ENCODE peak calls at places on chromosome X, in seven cellular contexts. One of them, this sample, is unnamed.

GRCh38 chrX:140733766-140734342 is 24.3 kb downstream of the LINC00632 start:
- DNase-seq in CD8-positive, alpha-beta T cell: no peak
- DNase-seq in OCI-LY7: peak; percentile 31
- DNase-seq in cardiac fibroblast: peak; percentile 66
- DNase-seq in left lung: no peak
- DNase-seq in A673: peak; percentile 63
- DNase-seq in A549: peak; percentile 27
- DNase-seq in this sample: peak; percentile 5

GRCh38 chrX:94831364-94831763 is 1157.4 kb downstream of the FAM133A start:
- DNase-seq in CD8-positive, alpha-beta T cell: no peak
- DNase-seq in OCI-LY7: no peak
- DNase-seq in cardiac fibroblast: peak; percentile 7
- DNase-seq in A673: peak; percentile 25
- DNase-seq in A549: no peak
- DNase-seq in left lung: no peak
- DNase-seq in this sample: no peak

GRCh38 chrX:112512509-112512908 is 167.2 kb downstream of the LHFPL1 start:
- DNase-seq in OCI-LY7: no peak
- DNase-seq in A673: no peak
- DNase-seq in CD8-positive, alpha-beta T cell: no peak
- DNase-seq in cardiac fibroblast: no peak
- DNase-seq in left lung: no peak
- DNase-seq in A549: no peak
- DNase-seq in this sample: no peak

GRCh38 chrX:9884031-9884779 is 83.0 kb upstream of the CLDN34 start:
- DNase-seq in left lung: no peak
- DNase-seq in cardiac fibroblast: no peak
- DNase-seq in CD8-positive, alpha-beta T cell: no peak
- DNase-seq in OCI-LY7: no peak
- DNase-seq in A549: no peak
- DNase-seq in A673: no peak
- DNase-seq in this sample: no peak

GRCh38 chrX:15146515-15146914 is 123.4 kb downstream of the ASB9 start:
- DNase-seq in left lung: no peak
- DNase-seq in cardiac fibroblast: peak; percentile 16
- DNase-seq in OCI-LY7: peak; percentile 12
- DNase-seq in A549: no peak
- DNase-seq in A673: peak; percentile 45
- DNase-seq in CD8-positive, alpha-beta T cell: no peak
- DNase-seq in this sample: no peak

GRCh38 chrX:74925210-74926088 is at the start of gene NEXMIF:
- DNase-seq in OCI-LY7: no peak
- DNase-seq in A673: peak; percentile 63
- DNase-seq in A549: peak; percentile 45
- DNase-seq in cardiac fibroblast: peak; percentile 13
- DNase-seq in left lung: no peak
- DNase-seq in CD8-positive, alpha-beta T cell: peak; percentile 35
- DNase-seq in this sample: no peak

GRCh38 chrX:27964432-27964831 is 16.8 kb downstream of the DCAF8L1 start:
- DNase-seq in A549: peak; percentile 10
- DNase-seq in A673: no peak
- DNase-seq in CD8-positive, alpha-beta T cell: no peak
- DNase-seq in left lung: no peak
- DNase-seq in OCI-LY7: no peak
- DNase-seq in cardiac fibroblast: no peak
- DNase-seq in this sample: no peak

GRCh38 chrX:123756320-123756719 is 23.5 kb upstream of the THOC2 start:
- DNase-seq in cardiac fibroblast: peak; percentile 65
- DNase-seq in A549: no peak
- DNase-seq in OCI-LY7: no peak
- DNase-seq in CD8-positive, alpha-beta T cell: no peak
- DNase-seq in A673: no peak
- DNase-seq in left lung: no peak
- DNase-seq in this sample: no peak

GRCh38 chrX:40012039-40012799 is 85.5 kb downstream of the BCOR start:
- DNase-seq in left lung: peak; percentile 71
- DNase-seq in CD8-positive, alpha-beta T cell: no peak
- DNase-seq in cardiac fibroblast: peak; percentile 67
- DNase-seq in OCI-LY7: no peak
- DNase-seq in A549: no peak
- DNase-seq in A673: no peak
- DNase-seq in this sample: no peak

GRCh38 chrX:13469963-13470679 is 99.3 kb upstream of the EGFL6 start:
- DNase-seq in OCI-LY7: no peak
- DNase-seq in A673: no peak
- DNase-seq in A549: no peak
- DNase-seq in CD8-positive, alpha-beta T cell: no peak
- DNase-seq in cardiac fibroblast: peak; percentile 45
- DNase-seq in left lung: no peak
- DNase-seq in this sample: no peak

GRCh38 chrX:140918398-140919043 is 83.9 kb upstream of the SPANXB1 start:
- DNase-seq in A549: peak; percentile 10
- DNase-seq in CD8-positive, alpha-beta T cell: no peak
- DNase-seq in OCI-LY7: peak; percentile 71
- DNase-seq in cardiac fibroblast: peak; percentile 81
- DNase-seq in left lung: no peak
- DNase-seq in A673: peak; percentile 80
- DNase-seq in this sample: peak; percentile 20

GRCh38 chrX:78514852-78515251 is 144.3 kb downstream of the RTL3 start:
- DNase-seq in A673: no peak
- DNase-seq in CD8-positive, alpha-beta T cell: no peak
- DNase-seq in A549: no peak
- DNase-seq in cardiac fibroblast: no peak
- DNase-seq in left lung: no peak
- DNase-seq in OCI-LY7: no peak
- DNase-seq in this sample: no peak

GRCh38 chrX:16185725-16186136 is 18.4 kb downstream of the MAGEB17 start:
- DNase-seq in A673: peak; percentile 28
- DNase-seq in A549: peak; percentile 38
- DNase-seq in OCI-LY7: no peak
- DNase-seq in left lung: no peak
- DNase-seq in cardiac fibroblast: peak; percentile 48
- DNase-seq in CD8-positive, alpha-beta T cell: no peak
- DNase-seq in this sample: peak; percentile 45

GRCh38 chrX:103157511-103158316 is 57.2 kb upstream of the BEX4 start:
- DNase-seq in CD8-positive, alpha-beta T cell: no peak
- DNase-seq in OCI-LY7: peak; percentile 15
- DNase-seq in A549: peak; percentile 25
- DNase-seq in cardiac fibroblast: peak; percentile 71
- DNase-seq in left lung: no peak
- DNase-seq in A673: peak; percentile 74
- DNase-seq in this sample: no peak

GRCh38 chrX:48695524-48695875 is 1.0 kb upstream of the SUV39H1 start:
- DNase-seq in left lung: no peak
- DNase-seq in A673: no peak
- DNase-seq in CD8-positive, alpha-beta T cell: no peak
- DNase-seq in cardiac fibroblast: no peak
- DNase-seq in A549: no peak
- DNase-seq in OCI-LY7: no peak
- DNase-seq in this sample: no peak
- H3K4me3 ChIP-seq in left lung: no peak overlapping the region
- H3K4me3 ChIP-seq in A673: peak overlapping the region; percentile 64
- H3K4me3 ChIP-seq in CD8-positive, alpha-beta T cell: peak overlapping the region; percentile 72
- H3K4me3 ChIP-seq in cardiac fibroblast: no peak overlapping the region
- H3K4me3 ChIP-seq in A549: peak overlapping the region; percentile 97
- H3K4me3 ChIP-seq in OCI-LY7: peak overlapping the region; percentile 98
- H3K4me3 ChIP-seq in this sample: peak overlapping the region; percentile 67

GRCh38 chrX:7580127-7580526 is 262.8 kb upstream of the VCX start:
- DNase-seq in OCI-LY7: no peak
- DNase-seq in cardiac fibroblast: no peak
- DNase-seq in CD8-positive, alpha-beta T cell: no peak
- DNase-seq in A673: no peak
- DNase-seq in left lung: no peak
- DNase-seq in A549: no peak
- DNase-seq in this sample: no peak

GRCh38 chrX:7582191-7582590 is 260.8 kb upstream of the VCX start:
- DNase-seq in CD8-positive, alpha-beta T cell: no peak
- DNase-seq in left lung: no peak
- DNase-seq in cardiac fibroblast: no peak
- DNase-seq in A673: no peak
- DNase-seq in A549: no peak
- DNase-seq in OCI-LY7: no peak
- DNase-seq in this sample: no peak

GRCh38 chrX:7586126-7586525 is 256.8 kb upstream of the VCX start:
- DNase-seq in CD8-positive, alpha-beta T cell: no peak
- DNase-seq in A673: peak; percentile 25
- DNase-seq in A549: no peak
- DNase-seq in left lung: no peak
- DNase-seq in OCI-LY7: peak; percentile 35
- DNase-seq in cardiac fibroblast: peak; percentile 0
- DNase-seq in this sample: peak; percentile 1
- TF ChIP-seq CTCF in CD8-positive, alpha-beta T cell: no peak
- TF ChIP-seq CTCF in A673: peak; percentile 54
- TF ChIP-seq CTCF in A549: no peak
- TF ChIP-seq CTCF in left lung: no peak
- TF ChIP-seq CTCF in OCI-LY7: peak; percentile 68
- TF ChIP-seq CTCF in cardiac fibroblast: peak; percentile 38
- TF ChIP-seq CTCF in this sample: peak; percentile 18

DNA sequence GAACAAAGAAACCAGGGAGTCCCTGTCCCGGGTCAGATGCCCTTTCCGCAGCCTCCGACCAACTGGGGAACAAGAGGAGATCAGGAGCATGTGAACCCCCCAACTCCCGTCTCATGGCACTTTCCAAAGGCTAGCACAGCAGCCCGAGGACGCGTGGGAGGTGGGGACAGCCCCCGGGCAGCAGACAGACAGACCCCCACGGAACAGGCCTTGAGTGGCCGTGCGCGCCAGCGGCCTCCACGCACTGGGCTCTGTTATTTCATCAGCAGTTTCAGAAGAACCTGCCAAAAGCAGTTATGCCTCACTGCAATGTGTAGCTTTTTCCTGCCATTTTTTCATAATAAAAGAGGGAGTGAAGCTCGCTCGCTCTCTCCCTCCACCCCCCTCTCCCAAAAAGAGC is 349 bp upstream of the FGF16 start:
- DNase-seq in CD8-positive, alpha-beta T cell: no peak
- DNase-seq in OCI-LY7: no peak
- DNase-seq in A673: no peak
- DNase-seq in left lung: peak; percentile 40
- DNase-seq in cardiac fibroblast: no peak
- DNase-seq in A549: no peak
- DNase-seq in this sample: no peak
- H3K4me3 ChIP-seq in CD8-positive, alpha-beta T cell: no peak overlapping the region
- H3K4me3 ChIP-seq in OCI-LY7: no peak overlapping the region
- H3K4me3 ChIP-seq in A673: peak overlapping the region; percentile 44
- H3K4me3 ChIP-seq in left lung: no peak overlapping the region
- H3K4me3 ChIP-seq in cardiac fibroblast: peak overlapping the region; percentile 8
- H3K4me3 ChIP-seq in A549: no peak overlapping the region
- H3K4me3 ChIP-seq in this sample: no peak overlapping the region

GRCh38 chrX:149962010-149962409 is 23.7 kb upstream of the EOLA2 start:
- DNase-seq in A673: no peak
- DNase-seq in OCI-LY7: no peak
- DNase-seq in A549: no peak
- DNase-seq in left lung: no peak
- DNase-seq in cardiac fibroblast: no peak
- DNase-seq in CD8-positive, alpha-beta T cell: no peak
- DNase-seq in this sample: no peak

GRCh38 chrX:149961572-149961971 is 23.3 kb upstream of the EOLA2 start:
- DNase-seq in CD8-positive, alpha-beta T cell: no peak
- DNase-seq in OCI-LY7: no peak
- DNase-seq in cardiac fibroblast: no peak
- DNase-seq in left lung: no peak
- DNase-seq in A673: no peak
- DNase-seq in A549: no peak
- DNase-seq in this sample: no peak

DNA sequence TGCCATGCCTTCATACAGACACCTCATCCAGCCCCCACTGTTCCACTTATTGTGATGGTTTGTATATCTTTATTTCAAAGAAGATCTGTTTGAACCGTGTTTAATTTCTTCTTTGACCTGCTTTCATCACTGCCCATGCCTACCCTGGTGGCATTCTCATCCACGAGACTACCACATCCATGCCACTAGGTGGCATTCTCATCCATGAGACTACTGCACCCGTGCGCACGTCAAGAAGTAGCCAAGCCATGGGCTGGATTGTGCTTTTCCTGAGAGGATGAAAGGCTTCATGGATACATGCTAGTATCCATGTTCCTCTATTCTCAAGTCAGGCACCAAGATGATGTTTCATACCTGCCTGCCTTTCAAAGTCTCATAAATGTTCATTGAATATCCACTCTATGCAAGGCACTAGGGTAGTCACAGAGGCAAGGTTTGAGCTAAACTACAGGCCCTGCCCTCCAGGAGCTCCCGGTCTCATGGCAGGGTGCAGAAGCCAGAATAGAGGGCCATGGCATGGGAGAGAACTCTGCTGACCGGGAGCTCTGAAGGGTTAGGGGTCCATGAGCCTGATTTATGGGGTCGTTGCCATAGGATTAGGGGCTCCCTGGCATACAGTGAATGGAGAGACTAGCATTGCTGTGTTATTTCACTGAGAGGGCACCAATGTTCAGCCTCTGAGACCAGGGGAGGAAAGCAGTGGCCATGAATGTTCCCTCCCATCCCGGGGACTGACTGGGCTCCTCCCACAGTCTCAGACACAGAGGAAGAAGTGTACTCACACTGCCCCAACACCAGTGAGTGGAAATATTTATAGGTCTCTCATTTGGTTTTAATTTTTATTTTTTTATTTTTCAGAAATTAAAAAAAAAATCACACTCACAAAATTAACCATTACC is 24.8 kb upstream of the EOLA2 start:
- DNase-seq in CD8-positive, alpha-beta T cell: no peak
- DNase-seq in left lung: no peak
- DNase-seq in A673: peak; percentile 76
- DNase-seq in OCI-LY7: peak; percentile 39
- DNase-seq in A549: peak; percentile 51
- DNase-seq in cardiac fibroblast: peak; percentile 73
- DNase-seq in this sample: peak; percentile 27
- TF ChIP-seq CTCF in CD8-positive, alpha-beta T cell: no peak
- TF ChIP-seq CTCF in left lung: peak; percentile 57
- TF ChIP-seq CTCF in A673: peak; percentile 78
- TF ChIP-seq CTCF in OCI-LY7: peak; percentile 74
- TF ChIP-seq CTCF in A549: peak; percentile 80
- TF ChIP-seq CTCF in cardiac fibroblast: peak; percentile 60
- TF ChIP-seq CTCF in this sample: peak; percentile 62

GRCh38 chrX:136684120-136684519 is 36.2 kb downstream of the CD40LG start:
- DNase-seq in A549: no peak
- DNase-seq in cardiac fibroblast: no peak
- DNase-seq in A673: no peak
- DNase-seq in OCI-LY7: no peak
- DNase-seq in left lung: no peak
- DNase-seq in CD8-positive, alpha-beta T cell: no peak
- DNase-seq in this sample: no peak
- H3K4me3 ChIP-seq in A549: no peak overlapping the region
- H3K4me3 ChIP-seq in cardiac fibroblast: no peak overlapping the region
- H3K4me3 ChIP-seq in A673: no peak overlapping the region
- H3K4me3 ChIP-seq in OCI-LY7: no peak overlapping the region
- H3K4me3 ChIP-seq in left lung: no peak overlapping the region
- H3K4me3 ChIP-seq in CD8-positive, alpha-beta T cell: no peak overlapping the region
- H3K4me3 ChIP-seq in this sample: no peak overlapping the region

DNA sequence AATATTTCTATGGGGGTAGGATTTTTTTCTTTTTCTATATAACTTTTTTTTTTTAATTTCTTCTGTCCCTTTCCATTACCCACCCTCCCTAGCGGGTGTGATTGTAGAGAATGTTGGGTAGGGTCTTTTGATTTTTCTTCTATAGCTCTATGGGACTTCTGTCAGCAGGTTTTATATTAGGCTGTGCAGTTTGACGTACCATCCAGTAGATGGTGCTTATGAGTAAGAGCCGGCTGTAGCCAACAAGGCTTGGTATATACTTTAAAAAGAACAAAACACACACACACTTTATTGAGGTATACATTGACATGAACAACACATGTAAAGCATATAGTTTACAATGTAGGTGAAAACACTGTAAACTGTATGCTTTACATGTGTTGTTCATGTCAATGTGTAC is 247.9 kb upstream of the POF1B start:
- DNase-seq in left lung: no peak
- DNase-seq in OCI-LY7: peak; percentile 10
- DNase-seq in A549: no peak
- DNase-seq in A673: peak; percentile 18
- DNase-seq in cardiac fibroblast: no peak
- DNase-seq in CD8-positive, alpha-beta T cell: no peak
- DNase-seq in this sample: no peak
- TF ChIP-seq CTCF in left lung: no peak
- TF ChIP-seq CTCF in OCI-LY7: peak; percentile 74
- TF ChIP-seq CTCF in A549: no peak
- TF ChIP-seq CTCF in A673: peak; percentile 64
- TF ChIP-seq CTCF in cardiac fibroblast: peak; percentile 43
- TF ChIP-seq CTCF in CD8-positive, alpha-beta T cell: no peak
- TF ChIP-seq CTCF in this sample: peak; percentile 12